ENCODE peak calls at places on chromosomes 5 and 9, in five cellular contexts. X, V, W, T and C are unnamed samples.

GRCh38 chr5:80275347-80275746 is 19.5 kb upstream of the SERINC5 start:
- DNase-seq in W (no peak), V (no peak), T (no peak), X (no peak), C (peak; percentile 21)

GRCh38 chr5:50655810-50656205 is 10.6 kb upstream of the PARP8 start:
- DNase-seq in W (no peak), V (peak; percentile 44), X (no peak), T (no peak), C (no peak)

GRCh38 chr9:133707065-133707760 is 30.9 kb downstream of the SARDH start:
- DNase-seq in W (peak; percentile 81), T (no peak), V (no peak), X (no peak), C (no peak)

GRCh38 chr5:54173251-54173650 is 137.1 kb downstream of the ARL15 start:
- DNase-seq in W (no peak), X (no peak), V (no peak), T (no peak), C (no peak)

GRCh38 chr5:62273691-62274090 is 32.3 kb upstream of the KIF2A start:
- DNase-seq in T (no peak), W (no peak), X (no peak), V (no peak), C (no peak)

GRCh38 chr9:85024374-85024773 is 354.8 kb downstream of the NTRK2 start:
- DNase-seq in W (no peak), V (no peak), X (no peak), T (no peak), C (no peak)

GRCh38 chr5:176890455-176891330 is 8.5 kb downstream of the HK3 start:
- DNase-seq in W (no peak), V (no peak), X (no peak), T (no peak), C (no peak)

GRCh38 chr5:13348568-13348967 is 595.9 kb downstream of the DNAH5 start:
- DNase-seq in X (no peak), T (no peak), V (no peak), W (no peak), C (no peak)

GRCh38 chr5:107570805-107571531 is 99.8 kb downstream of the EFNA5 start:
- DNase-seq in V (no peak), W (peak; percentile 21), X (no peak), T (no peak), C (peak; percentile 95)

GRCh38 chr9:98225015-98225442 is 30.4 kb downstream of the TBC1D2 start:
- DNase-seq in V (no peak), W (no peak), X (no peak), T (no peak), C (no peak)

GRCh38 chr5:111859533-111860270 is 102.7 kb upstream of the NREP start:
- DNase-seq in V (no peak), W (peak; percentile 56), X (no peak), T (peak; percentile 27), C (no peak)

GRCh38 chr5:43171926-43172325 is 20.1 kb upstream of the NIM1K start:
- DNase-seq in V (no peak), W (no peak), X (no peak), T (no peak), C (peak; percentile 15)

GRCh38 chr9:128143409-128144238 is 5.6 kb upstream of the LCN2 start:
- DNase-seq in X (no peak), W (no peak), V (no peak), T (no peak), C (no peak)